ENCODE peak calls at places on chromosomes 12 and 14, in eight cellular contexts. D is OCI-LY7, B is kidney epithelial cell, Z is GM23338, J is thyroid gland, G is neural crest cell, M is GM12864, E is heart right ventricle. A is an unnamed sample.

GRCh38 chr12:120119395-120119973 is 2.9 kb upstream of the RAB35 start:
- DNase-seq in D (peak; percentile 59), B (no peak), Z (no peak), J (no peak), G (no peak), M (peak; percentile 54), E (no peak), A (no peak)

GRCh38 chr12:59698599-59698998 is 102.8 kb downstream of the SLC16A7 start:
- DNase-seq in D (no peak), B (no peak), Z (no peak), J (no peak), G (no peak), M (no peak), E (no peak), A (no peak)

GRCh38 chr12:111636209-111636928 is 37.3 kb upstream of the ATXN2 start:
- DNase-seq in D (no peak), B (no peak), Z (peak; percentile 85), J (peak; percentile 61), G (peak; percentile 10), M (no peak), E (peak; percentile 54), A (peak; percentile 74)

GRCh38 chr12:61993734-61994345 is 266.4 kb upstream of the USP15 start:
- DNase-seq in D (peak; percentile 22), B (no peak), Z (peak; percentile 77), J (no peak), G (no peak), M (no peak), E (no peak), A (no peak)

GRCh38 chr14:28305938-28306337 is 460.6 kb upstream of the FOXG1 start:
- DNase-seq in D (no peak), B (no peak), Z (peak; percentile 37), J (no peak), G (no peak), M (no peak), E (no peak), A (no peak)

GRCh38 chr14:24353551-24354529 is 14.0 kb upstream of the RIPK3 start:
- DNase-seq in D (no peak), B (no peak), Z (no peak), J (no peak), G (no peak), M (no peak), E (no peak), A (no peak)

GRCh38 chr12:23055004-23055403 is 430.0 kb downstream of the ETNK1 start:
- DNase-seq in D (peak; percentile 18), B (no peak), Z (peak; percentile 80), J (no peak), G (peak; percentile 6), M (no peak), E (no peak), A (no peak)

GRCh38 chr12:612886-613285 is 50.4 kb downstream of the NINJ2 start:
- DNase-seq in D (no peak), B (no peak), Z (no peak), J (no peak), G (no peak), M (no peak), E (no peak), A (no peak)

GRCh38 chr12:113236539-113237354 is 15.5 kb downstream of the TPCN1 start:
- DNase-seq in D (no peak), B (no peak), Z (no peak), J (no peak), G (no peak), M (no peak), E (no peak), A (no peak)

GRCh38 chr12:22672951-22673350 is 48.0 kb downstream of the ETNK1 start:
- DNase-seq in D (no peak), B (no peak), Z (no peak), J (no peak), G (no peak), M (no peak), E (no peak), A (no peak)

GRCh38 chr14:23021479-23021878 is 11.5 kb upstream of the C14orf93 start:
- DNase-seq in D (no peak), B (no peak), Z (no peak), J (no peak), G (no peak), M (no peak), E (no peak), A (no peak)

GRCh38 chr12:27539191-27539631 is 15.2 kb downstream of the PPFIBP1 start:
- DNase-seq in D (no peak), B (no peak), Z (no peak), J (no peak), G (no peak), M (no peak), E (no peak), A (no peak)

GRCh38 chr14:55136868-55137785 is 8.1 kb downstream of the LGALS3 start:
- DNase-seq in D (no peak), B (no peak), Z (no peak), J (peak; percentile 91), G (no peak), M (no peak), E (peak; percentile 95), A (no peak)

GRCh38 chr12:47750916-47751470 is 7.7 kb downstream of the RAPGEF3 start:
- DNase-seq in D (no peak), B (no peak), Z (no peak), J (no peak), G (no peak), M (no peak), E (no peak), A (no peak)

GRCh38 chr14:106605548-106606448 is 1079.4 kb downstream of the TMEM121 start:
- DNase-seq in D (peak; percentile 81), B (no peak), Z (no peak), J (peak; percentile 3), G (no peak), M (no peak), E (no peak), A (no peak)

GRCh38 chr12:49403887-49404517 is 36.7 kb downstream of the SPATS2 start:
- DNase-seq in D (no peak), B (no peak), Z (no peak), J (no peak), G (no peak), M (no peak), E (no peak), A (no peak)
- TF ChIP-seq CTCF in D (no peak), B (no peak), Z (no peak), J (no peak), G (no peak), M (no peak), E (no peak), A (no peak)

GRCh38 chr12:14365294-14366210 is at the start of gene ATF7IP:
- DNase-seq in D (peak; percentile 68), B (peak; percentile 92), Z (peak; percentile 100), J (peak; percentile 98), G (peak; percentile 84), M (peak; percentile 97), E (peak; percentile 97), A (peak; percentile 94)
- TF ChIP-seq CTCF in D (peak; percentile 75), B (peak; percentile 21), Z (peak; percentile 32), J (no peak), G (peak; percentile 61), M (peak; percentile 7), E (peak; percentile 53), A (peak; percentile 51)

DNA sequence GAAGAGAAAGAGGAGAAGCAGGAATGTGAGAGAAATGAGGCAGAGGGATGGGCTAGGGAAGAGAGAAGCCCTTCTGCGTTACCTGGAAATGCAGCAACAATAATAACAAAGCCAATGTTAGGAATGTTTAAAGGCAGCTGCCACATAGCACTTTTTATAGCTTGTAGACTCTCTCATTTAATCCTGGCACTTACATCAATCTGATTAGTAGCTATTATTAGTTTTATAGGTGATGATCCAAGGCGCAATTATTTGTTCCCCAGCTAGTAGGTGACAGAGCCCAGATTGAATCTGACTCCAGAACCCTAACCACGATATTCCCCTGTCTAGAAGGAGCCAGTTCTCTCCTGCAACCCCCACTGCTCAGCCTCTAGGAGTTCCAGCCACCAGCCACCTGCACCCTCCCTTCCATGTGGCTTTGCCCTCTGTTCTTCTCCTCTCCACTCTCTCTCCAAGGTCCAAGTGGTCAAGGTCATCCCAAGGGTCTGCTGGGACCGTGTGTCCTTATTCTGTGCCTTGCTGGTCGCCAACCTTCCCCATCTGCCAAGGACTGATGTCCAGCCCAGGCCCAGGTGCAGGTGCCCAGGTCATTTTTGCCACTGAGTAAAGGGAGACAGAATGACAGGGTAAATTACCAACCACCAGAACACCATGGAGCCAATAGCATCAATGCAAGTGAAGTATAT is 29.4 kb upstream of the CIPC start:
- DNase-seq in D (no peak), B (no peak), Z (no peak), J (no peak), G (no peak), M (no peak), E (no peak), A (no peak)
- TF ChIP-seq CTCF in D (peak; percentile 20), B (no peak), Z (no peak), J (no peak), G (peak; percentile 16), M (no peak), E (no peak), A (no peak)

GRCh38 chr14:32230181-32230580 is 27.1 kb upstream of the RNU6-8 start:
- DNase-seq in D (no peak), B (no peak), Z (no peak), J (no peak), G (no peak), M (no peak), E (no peak), A (no peak)
- TF ChIP-seq CTCF in D (no peak), B (no peak), Z (no peak), J (no peak), G (no peak), M (peak; percentile 3), E (no peak), A (no peak)

GRCh38 chr14:59882957-59883356 is 12.4 kb upstream of the RTN1 start:
- DNase-seq in D (peak; percentile 3), B (no peak), Z (peak; percentile 58), J (no peak), G (no peak), M (no peak), E (no peak), A (no peak)
- TF ChIP-seq CTCF in D (peak; percentile 62), B (peak; percentile 46), Z (peak; percentile 71), J (no peak), G (peak; percentile 65), M (peak; percentile 44), E (no peak), A (peak; percentile 73)

DNA sequence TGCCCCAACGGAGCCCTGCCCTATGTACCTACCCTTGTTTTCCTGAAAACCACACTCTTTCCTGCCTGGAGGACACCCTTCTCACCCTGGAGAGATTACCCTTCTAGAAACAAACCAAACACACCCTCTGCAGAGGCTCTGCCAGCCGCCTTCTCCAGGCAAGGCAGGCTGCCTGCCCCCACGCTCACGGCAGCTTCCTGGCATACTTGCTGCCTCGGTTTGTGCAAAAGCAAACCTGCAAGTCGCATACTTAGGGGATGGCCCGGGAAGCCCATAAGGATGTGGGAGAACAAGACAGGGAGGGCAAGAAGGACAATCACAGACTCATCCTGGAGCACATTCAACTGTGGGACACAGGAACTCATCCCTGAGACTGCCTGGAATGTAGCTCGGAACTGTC is 154.0 kb upstream of the DIO3 start:
- DNase-seq in D (no peak), B (no peak), Z (no peak), J (no peak), G (no peak), M (no peak), E (no peak), A (no peak)
- TF ChIP-seq CTCF in D (no peak), B (no peak), Z (no peak), J (no peak), G (no peak), M (no peak), E (no peak), A (no peak)

A was measured in type B pancreatic cell.